ENCODE peak calls at places on chromosomes 7 and 10, in four cellular contexts. T is Peyer's patch, C is transverse colon, W is GM12892. U is an unnamed sample.

GRCh38 chr7:95578299-95578855 is 17.9 kb downstream of the PDK4 start:
- DNase-seq in T (no peak), W (no peak), C (no peak), U (peak; percentile 78)

GRCh38 chr7:130649004-130649790 is 19.4 kb downstream of the COPG2 start:
- DNase-seq in C (no peak), W (no peak), T (no peak), U (no peak)

GRCh38 chr7:117112640-117113039 is 159.3 kb downstream of the ST7 start:
- DNase-seq in W (no peak), C (no peak), T (no peak), U (no peak)

GRCh38 chr10:104059364-104059763 is 26.3 kb downstream of the COL17A1 start:
- DNase-seq in W (no peak), C (no peak), T (no peak), U (no peak)

GRCh38 chr7:155300641-155301452 is 3.2 kb downstream of the INSIG1 start:
- DNase-seq in T (no peak), W (no peak), C (no peak), U (peak; percentile 64)

GRCh38 chr7:147078324-147078723 is 961.7 kb downstream of the CNTNAP2 start:
- DNase-seq in W (no peak), T (no peak), C (no peak), U (no peak)

GRCh38 chr10:68900427-68901105 is 549 bp upstream of the DDX50 start:
- DNase-seq in W (no peak), T (no peak), C (no peak), U (peak; percentile 79)

GRCh38 chr7:84112771-84113170 is 81.8 kb downstream of the SEMA3A start:
- DNase-seq in C (no peak), T (no peak), W (no peak), U (no peak)

GRCh38 chr7:146449625-146450024 is 333.0 kb downstream of the CNTNAP2 start:
- DNase-seq in C (no peak), W (no peak), T (no peak), U (no peak)

GRCh38 chr10:123097039-123097438 is 38.7 kb upstream of the HMX3 start:
- DNase-seq in T (no peak), W (no peak), C (no peak), U (no peak)

GRCh38 chr10:11682267-11682683 is 59.9 kb upstream of the ECHDC3 start:
- DNase-seq in C (no peak), T (no peak), W (no peak), U (no peak)

GRCh38 chr10:130477360-130477759 is 341.2 kb downstream of the GLRX3 start:
- DNase-seq in T (no peak), C (no peak), W (no peak), U (no peak)

GRCh38 chr10:70513848-70514309 is 35.3 kb downstream of the PALD1 start:
- DNase-seq in C (peak; percentile 53), T (peak; percentile 77), W (peak; percentile 89), U (no peak)

GRCh38 chr10:132575320-132576201 is 38.0 kb downstream of the INPP5A start:
- DNase-seq in W (no peak), C (no peak), T (peak; percentile 64), U (no peak)

GRCh38 chr10:35822316-35822715 is 180.2 kb upstream of the FZD8 start:
- DNase-seq in W (no peak), T (peak; percentile 51), C (peak; percentile 41), U (no peak)

GRCh38 chr10:60955957-60956425 is 12.0 kb upstream of the RHOBTB1 start:
- DNase-seq in W (no peak), C (no peak), T (no peak), U (no peak)

GRCh38 chr7:127865466-127865865 is 165.8 kb downstream of the LRRC4 start:
- DNase-seq in C (no peak), T (peak; percentile 46), W (no peak), U (no peak)

GRCh38 chr7:50577569-50577968 is 12.4 kb upstream of the DDC start:
- DNase-seq in W (no peak), C (no peak), T (no peak), U (no peak)

GRCh38 chr7:137086896-137087295 is 218.4 kb downstream of the CHRM2 start:
- DNase-seq in C (no peak), T (no peak), W (no peak), U (no peak)

GRCh38 chr10:62305813-62306212 is 37.2 kb upstream of the RTKN2 start:
- DNase-seq in T (no peak), C (no peak), W (no peak), U (no peak)

GRCh38 chr10:27457261-27457945 is 46.7 kb upstream of the RAB18 start:
- DNase-seq in C (no peak), W (no peak), T (no peak), U (no peak)

GRCh38 chr10:76337641-76338040 is 906.2 kb downstream of the LRMDA start:
- DNase-seq in W (no peak), C (no peak), T (no peak), U (no peak)

GRCh38 chr10:132873395-132873794 is 69.0 kb downstream of the CFAP46 start:
- DNase-seq in C (no peak), W (no peak), T (peak; percentile 28), U (peak; percentile 19)

GRCh38 chr10:96833220-96834001 is 1.3 kb downstream of the LCOR start:
- DNase-seq in C (peak; percentile 37), W (no peak), T (peak; percentile 50), U (no peak)

GRCh38 chr10:70964281-70964680 is 75.9 kb upstream of the PCBD1 start:
- DNase-seq in C (no peak), T (no peak), W (no peak), U (no peak)

GRCh38 chr7:29684787-29685650 is 121.3 kb upstream of the WIPF3 start:
- DNase-seq in T (peak; percentile 83), W (peak; percentile 22), C (peak; percentile 76), U (peak; percentile 84)
- TF ChIP-seq POLR2A in T (peak; percentile 31), W (no peak), C (peak; percentile 33), U (peak; percentile 54)

DNA sequence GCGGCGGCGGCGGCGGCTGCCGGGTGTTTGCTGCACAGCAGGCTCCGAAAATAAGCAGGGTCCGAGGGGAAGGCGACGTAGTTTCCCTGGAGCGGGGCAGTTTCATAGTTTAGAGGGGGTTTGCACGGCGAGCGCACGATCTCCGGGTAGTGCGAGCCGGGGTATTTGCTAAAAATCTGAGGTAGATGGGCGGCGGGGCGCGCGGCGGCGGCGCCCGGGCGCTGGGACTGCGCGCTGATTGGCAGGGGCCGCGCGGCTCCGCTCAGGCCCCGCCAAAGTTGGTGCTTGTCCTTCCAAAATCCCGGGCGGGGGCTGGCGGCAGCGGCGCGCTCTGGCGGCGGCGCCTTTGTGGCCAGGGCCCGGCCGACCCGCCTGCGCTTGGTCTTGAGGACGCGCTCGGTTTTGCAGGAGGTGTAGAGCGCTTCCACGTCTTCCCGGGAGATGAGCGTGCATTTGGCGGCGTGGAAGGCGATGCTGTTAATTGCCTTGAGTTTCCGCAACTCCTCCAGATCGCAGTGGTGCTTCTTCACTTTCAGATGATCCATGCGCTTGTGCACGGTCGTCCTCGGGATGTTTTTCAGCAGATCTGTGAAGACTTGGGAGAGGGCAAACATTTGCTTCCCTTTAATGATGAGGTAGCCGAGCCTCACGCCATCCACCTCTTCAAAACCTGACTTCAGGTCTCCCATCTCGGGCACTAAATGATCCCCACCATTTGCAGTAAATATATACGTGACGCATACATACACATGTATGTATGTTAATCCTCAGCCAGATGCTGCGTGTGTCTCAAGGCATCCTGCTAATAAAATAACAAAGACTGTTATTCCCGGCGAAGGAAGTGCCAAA is 8.1 kb downstream of the SKIDA1 start:
- DNase-seq in T (peak; percentile 61), C (no peak), W (no peak), U (peak; percentile 69)
- TF ChIP-seq POLR2A in T (no peak), C (no peak), W (no peak), U (no peak)

GRCh38 chr7:43586251-43586900 is 3.5 kb downstream of the STK17A start:
- DNase-seq in C (no peak), W (no peak), T (no peak), U (no peak)

GRCh38 chr7:43584200-43584586 is 1.3 kb downstream of the STK17A start:
- DNase-seq in T (peak; percentile 58), W (no peak), C (peak; percentile 19), U (peak; percentile 34)

GRCh38 chr7:43585521-43585920 is 2.6 kb downstream of the STK17A start:
- DNase-seq in T (no peak), C (no peak), W (no peak), U (no peak)

GRCh38 chr7:43582503-43583423 is at the start of gene STK17A:
- DNase-seq in C (peak; percentile 95), T (peak; percentile 96), W (peak; percentile 74), U (peak; percentile 95)

GRCh38 chr7:43583424-43584199 is 704 bp downstream of the STK17A start:
- DNase-seq in C (peak; percentile 74), T (peak; percentile 86), W (no peak), U (peak; percentile 86)
- TF ChIP-seq POLR2A in C (no peak), T (no peak), W (no peak), U (no peak)

DNA sequence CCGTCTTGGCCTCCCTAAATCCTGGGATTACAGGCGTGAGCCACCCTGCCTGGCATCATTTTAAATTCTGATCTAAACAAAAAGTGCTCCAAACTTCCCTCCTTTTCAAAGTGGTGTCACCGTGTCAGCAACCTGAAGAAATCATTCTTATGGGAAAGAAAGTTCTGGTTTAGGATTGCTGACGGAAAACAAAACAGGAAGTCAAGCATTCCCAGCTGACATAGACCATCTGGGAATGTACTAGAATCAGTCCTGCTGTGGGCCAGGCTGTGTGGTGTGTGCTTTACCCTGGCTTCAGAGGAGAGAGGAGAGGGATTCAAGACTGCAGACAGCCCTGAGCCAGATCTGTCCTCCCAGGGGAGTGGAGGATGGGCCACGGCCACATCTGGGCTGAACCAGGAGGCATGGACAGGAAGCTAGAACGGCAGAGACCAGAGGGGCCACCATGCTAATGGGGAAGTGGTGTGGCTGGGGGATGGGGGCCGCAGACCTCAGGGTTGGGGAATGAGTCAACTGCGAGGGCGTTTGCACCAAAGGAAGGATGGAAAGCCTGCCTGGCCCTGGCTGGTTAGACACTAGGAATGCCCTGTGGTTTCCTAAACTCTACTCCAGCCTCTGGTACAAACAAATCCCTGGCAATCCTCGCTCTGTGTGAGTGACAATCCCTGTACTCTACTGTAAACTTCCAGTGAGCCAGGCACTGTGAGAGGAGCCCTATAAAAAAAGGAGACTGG is 16.7 kb upstream of the CLIP2 start:
- DNase-seq in C (peak; percentile 69), W (peak; percentile 86), T (peak; percentile 88), U (peak; percentile 59)
- TF ChIP-seq POLR2A in C (no peak), W (peak; percentile 72), T (no peak), U (peak; percentile 16)

GRCh38 chr7:64793106-64793755 is 997 bp upstream of the ZNF138 start:
- DNase-seq in T (no peak), C (no peak), W (no peak), U (no peak)

GRCh38 chr7:64795176-64795575 is 948 bp downstream of the ZNF138 start:
- DNase-seq in T (no peak), C (no peak), W (no peak), U (no peak)

DNA sequence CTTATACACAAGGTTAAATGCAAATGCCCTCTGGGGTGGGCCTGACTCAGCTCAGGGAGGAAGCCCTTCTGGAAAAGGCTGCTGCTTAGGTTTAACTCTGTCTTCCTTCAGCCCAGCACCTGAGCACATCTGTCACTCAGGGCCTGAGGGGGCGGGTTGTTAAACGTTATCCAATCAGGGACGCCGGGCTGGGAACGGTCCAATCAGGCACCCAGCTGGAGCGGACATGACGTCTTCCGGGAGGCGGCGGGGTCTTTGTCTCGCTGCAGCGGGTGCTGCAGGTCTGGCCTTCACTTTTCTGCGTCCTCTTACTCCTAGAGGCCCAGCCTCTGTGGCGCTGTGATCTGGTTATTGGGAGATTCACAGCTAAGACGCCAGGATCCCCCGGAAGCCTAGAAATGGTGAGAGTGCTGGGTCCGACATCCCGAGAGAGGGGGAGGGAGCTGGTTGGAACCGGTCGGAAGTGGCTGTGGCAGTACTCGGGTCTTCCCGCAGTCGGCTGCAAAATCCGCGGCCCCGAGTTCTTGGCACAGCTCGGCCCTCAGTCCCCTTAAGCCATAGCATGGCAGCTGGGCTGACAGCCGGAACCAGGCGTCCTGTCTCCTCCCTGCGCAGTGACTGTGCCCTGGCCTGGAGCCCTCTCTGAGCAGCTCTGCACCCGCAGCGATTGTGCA is at the start of gene ZNF138:
- DNase-seq in C (peak; percentile 96), T (peak; percentile 98), W (peak; percentile 81), U (peak; percentile 96)
- TF ChIP-seq POLR2A in C (peak; percentile 70), T (peak; percentile 40), W (peak; percentile 82), U (peak; percentile 57)